ENCODE peak calls at places on chromosomes 13 and 19, in ten cellular contexts. N is HAP-1, X is osteoblast, S is left ventricle myocardium inferior, I is fibroblast of lung, U is aorta, M is heart right ventricle, R is gastrocnemius medialis, T is GM23248, G is A673. Z is an unnamed sample. For H3K4me1 and H3K36me3, the result is how much of the 10 kb centered on the place peaks cover.

GRCh38 chr19:33299061-33299665 is 3.2 kb downstream of the CEBPA start:
- DNase-seq in R (no peak), I (no peak), N (no peak), M (no peak), U (no peak), G (no peak), X (peak), S (no peak), T (no peak), Z (no peak)

GRCh38 chr19:40143612-40144011 is 47.6 kb upstream of the MAP3K10 start:
- DNase-seq in N (no peak), S (peak), M (peak), X (no peak), R (no peak), I (peak), T (no peak), U (no peak), G (peak), Z (no peak)

GRCh38 chr13:93151277-93151676 is 75.3 kb upstream of the GPC6 start:
- DNase-seq in U (no peak), X (peak), S (no peak), G (peak), T (peak), M (no peak), I (peak), R (no peak), N (no peak), Z (no peak)

GRCh38 chr19:7559102-7559501 is 23.6 kb downstream of the PNPLA6 start:
- DNase-seq in I (no peak), M (no peak), U (no peak), R (no peak), S (no peak), T (no peak), N (no peak), G (no peak), X (peak), Z (no peak)

GRCh38 chr13:111049791-111050538 is 65.1 kb upstream of the ARHGEF7 start:
- DNase-seq in X (no peak), U (peak), N (no peak), M (peak), R (no peak), T (peak), S (no peak), I (peak), G (no peak), Z (peak)

GRCh38 chr13:35092751-35093150 is 150.7 kb downstream of the NBEA start:
- DNase-seq in U (no peak), G (no peak), I (no peak), N (peak), X (no peak), T (no peak), R (no peak), M (no peak), S (no peak), Z (no peak)

GRCh38 chr19:29550896-29551295 is 25.1 kb downstream of the VSTM2B start:
- DNase-seq in T (no peak), U (no peak), G (no peak), N (no peak), R (no peak), X (no peak), M (no peak), I (no peak), S (no peak), Z (no peak)

GRCh38 chr19:37991841-37992248 is 84.8 kb downstream of the SIPA1L3 start:
- DNase-seq in I (no peak), X (no peak), G (no peak), U (no peak), N (no peak), T (peak), S (no peak), R (no peak), M (no peak), Z (no peak)

GRCh38 chr13:48160879-48161278 is 66.0 kb upstream of the MED4 start:
- DNase-seq in R (peak), M (no peak), I (no peak), X (peak), G (peak), N (peak), U (no peak), S (peak), T (peak), Z (peak)

GRCh38 chr19:4596033-4596904 is 36.8 kb upstream of the SEMA6B start:
- DNase-seq in R (no peak), N (no peak), I (no peak), T (no peak), S (no peak), G (no peak), X (peak), M (no peak), U (no peak), Z (no peak)

GRCh38 chr19:511101-511841 is 4.0 kb downstream of the TPGS1 start:
- DNase-seq in X (no peak), T (peak), U (peak), I (no peak), M (no peak), R (no peak), S (no peak), N (no peak), G (peak), Z (no peak)

GRCh38 chr13:20942938-20943518 is 40.5 kb upstream of the XPO4 start:
- DNase-seq in G (no peak), X (peak), N (no peak), S (no peak), R (no peak), M (no peak), T (no peak), U (no peak), I (no peak), Z (no peak)

GRCh38 chr13:35157143-35157755 is 215.2 kb downstream of the NBEA start:
- DNase-seq in U (no peak), T (peak), N (peak), I (peak), G (peak), M (no peak), S (no peak), R (no peak), X (peak), Z (no peak)

GRCh38 chr19:43432866-43433673 is 18.4 kb downstream of the TEX101 start:
- DNase-seq in N (peak), U (no peak), T (peak), I (peak), M (peak), S (peak), R (no peak), X (peak), G (peak), Z (peak)

GRCh38 chr13:71870036-71870435 is 3.0 kb upstream of the DACH1 start:
- DNase-seq in I (no peak), M (no peak), S (no peak), X (no peak), R (no peak), T (no peak), G (no peak), U (no peak), N (no peak), Z (no peak)

GRCh38 chr19:48487944-48488343 is 18.8 kb downstream of the CYTH2 start:
- DNase-seq in R (peak), I (peak), M (peak), S (peak), X (peak), G (peak), N (no peak), U (peak), T (peak), Z (no peak)

GRCh38 chr13:26382843-26383242 is 128.9 kb downstream of the CDK8 start:
- DNase-seq in G (no peak), I (no peak), N (no peak), U (no peak), R (no peak), S (no peak), T (no peak), M (no peak), X (no peak), Z (no peak)

GRCh38 chr13:40116008-40116407 is 460.5 kb downstream of the COG6 start:
- DNase-seq in G (no peak), T (peak), S (no peak), N (peak), X (peak), U (no peak), R (no peak), I (peak), M (no peak), Z (peak)

GRCh38 chr19:771332-771785 is 20.4 kb downstream of the MISP start:
- DNase-seq in N (peak), M (peak), X (peak), S (no peak), U (no peak), I (peak), T (peak), R (no peak), G (peak), Z (no peak)

GRCh38 chr19:16676101-16676798 is 15.3 kb downstream of the TMEM38A start:
- DNase-seq in R (no peak), N (no peak), I (no peak), X (no peak), S (no peak), M (no peak), U (no peak), G (no peak), T (no peak), Z (no peak)

GRCh38 chr13:83221813-83222241 is 660.4 kb downstream of the SLITRK1 start:
- DNase-seq in U (no peak), M (no peak), G (no peak), S (no peak), T (peak), X (no peak), N (no peak), I (peak), R (no peak), Z (no peak)

GRCh38 chr19:53520163-53520546 is 17.8 kb upstream of the ZNF331 start:
- DNase-seq in T (no peak), S (no peak), M (no peak), I (no peak), X (no peak), U (no peak), R (no peak), G (no peak), N (no peak), Z (no peak)

GRCh38 chr13:44620057-44620456 is 43.9 kb upstream of the TSC22D1 start:
- DNase-seq in X (no peak), G (no peak), U (no peak), M (no peak), T (peak), S (no peak), I (peak), N (peak), R (no peak), Z (no peak)

GRCh38 chr19:9128171-9128570 is 1.4 kb upstream of the OR7G3 start:
- DNase-seq in X (no peak), R (no peak), M (no peak), N (no peak), U (no peak), I (no peak), S (no peak), G (peak), T (peak), Z (no peak)

DNA sequence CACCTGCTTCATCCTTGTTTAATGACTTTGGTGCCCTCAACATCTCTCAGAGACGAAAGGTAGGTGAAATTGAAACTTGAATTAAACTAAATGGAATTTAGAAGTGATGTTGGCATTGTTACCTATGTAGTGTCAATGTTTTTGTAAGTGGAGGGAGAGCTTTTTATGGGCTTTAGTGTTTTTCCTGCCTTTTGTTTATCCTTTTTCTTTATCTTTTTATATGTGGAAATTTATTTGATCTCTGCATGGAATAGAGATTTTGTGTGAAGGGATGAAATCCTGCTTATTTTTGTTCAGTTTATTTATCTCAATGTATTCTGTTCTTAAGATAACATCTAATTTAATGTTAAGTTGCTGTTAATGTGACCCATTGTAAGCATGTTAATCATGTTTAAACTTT is 39.5 kb downstream of the PAN3 start:
- DNase-seq in R (no peak), T (no peak), X (no peak), S (no peak), I (no peak), M (no peak), U (no peak), G (no peak), N (no peak), Z (no peak)
- H3K4me1 ChIP-seq in R (under half), T (under half), X (under half), S (under half), I (under half), M (under half), U (under half), G (under half), N (under half), Z (under half)

DNA sequence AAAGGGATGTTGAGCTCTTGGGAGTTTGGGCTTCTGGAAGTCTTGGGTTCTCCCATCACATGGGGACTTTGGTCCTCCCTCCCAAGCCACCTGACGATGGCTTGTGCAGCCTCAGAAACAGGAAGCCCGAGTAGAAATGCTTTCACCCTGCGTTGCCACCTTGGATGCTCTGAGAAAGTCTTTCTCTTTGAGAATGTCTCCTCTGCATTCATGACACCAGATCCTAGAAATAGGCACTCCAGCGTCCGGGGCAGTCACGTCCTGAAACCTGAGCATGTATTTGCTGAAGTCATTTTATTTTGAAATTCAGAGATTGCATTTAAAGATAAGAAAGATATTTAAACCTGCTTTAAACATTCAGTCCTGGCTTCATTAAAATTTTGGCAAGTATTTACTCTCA is 34.4 kb downstream of the CUL4A start:
- DNase-seq in I (no peak), S (no peak), T (no peak), U (no peak), R (no peak), X (no peak), M (no peak), G (no peak), N (no peak), Z (no peak)
- H3K36me3 ChIP-seq in I (under half), S (half or more), T (half or more), U (under half), R (half or more), X (half or more), M (half or more), G (half or more), N (under half), Z (half or more)

GRCh38 chr13:73962284-73962683 is 171.9 kb downstream of the KLF12 start:
- DNase-seq in X (no peak), U (no peak), I (no peak), T (no peak), G (no peak), R (no peak), M (no peak), S (no peak), N (no peak), Z (no peak)

GRCh38 chr13:73967397-73968165 is 166.6 kb downstream of the KLF12 start:
- DNase-seq in I (no peak), T (no peak), U (no peak), N (no peak), X (no peak), G (no peak), R (no peak), S (no peak), M (no peak), Z (no peak)

GRCh38 chr13:73961181-73961580 is 173.0 kb downstream of the KLF12 start:
- DNase-seq in X (no peak), N (no peak), T (no peak), M (no peak), G (no peak), S (no peak), I (no peak), R (no peak), U (no peak), Z (no peak)

GRCh38 chr13:73970413-73971055 is 163.7 kb downstream of the KLF12 start:
- DNase-seq in R (no peak), M (no peak), N (no peak), U (no peak), G (no peak), S (no peak), I (peak), X (no peak), T (no peak), Z (no peak)

GRCh38 chr13:73966331-73966730 is 167.9 kb downstream of the KLF12 start:
- DNase-seq in N (no peak), U (no peak), R (peak), T (no peak), M (no peak), I (no peak), S (no peak), X (no peak), G (no peak), Z (no peak)
- H3K4me1 ChIP-seq in N (under half), U (under half), R (under half), T (under half), M (under half), I (under half), S (half or more), X (under half), G (under half), Z (under half)

DNA sequence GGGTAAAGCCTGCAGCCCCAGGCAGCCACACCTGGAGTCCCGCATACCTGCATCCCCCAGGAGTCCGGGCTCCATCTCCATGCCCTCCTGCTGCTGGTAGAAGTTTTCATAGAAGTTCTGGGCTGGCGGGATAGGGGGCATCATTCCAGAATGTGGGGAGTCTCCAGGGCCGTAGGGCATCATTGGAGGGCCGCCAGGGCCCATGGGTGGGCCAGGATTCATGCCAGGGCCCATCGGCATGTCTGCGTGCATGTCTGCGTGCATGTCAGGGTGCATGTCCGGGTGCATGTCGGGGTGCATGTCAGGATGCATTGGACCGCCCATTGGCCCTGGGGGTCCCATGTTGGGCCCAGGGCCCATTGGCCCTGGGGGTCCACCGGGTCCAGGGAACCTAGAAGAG is 23.3 kb upstream of the TMEM160 start:
- DNase-seq in S (no peak), U (no peak), G (no peak), T (no peak), M (no peak), X (no peak), N (no peak), I (no peak), R (no peak), Z (no peak)
- H3K36me3 ChIP-seq in S (half or more), U (under half), G (half or more), T (under half), M (under half), X (half or more), N (under half), I (under half), R (half or more), Z (half or more)

GRCh38 chr19:2168619-2169424 is 5.1 kb downstream of the DOT1L start:
- DNase-seq in T (peak), U (peak), M (peak), R (peak), X (peak), I (peak), G (no peak), N (peak), S (peak), Z (peak)
- H3K4me1 ChIP-seq in T (half or more), U (under half), M (half or more), R (half or more), X (half or more), I (under half), G (under half), N (under half), S (half or more), Z (half or more)

DNA sequence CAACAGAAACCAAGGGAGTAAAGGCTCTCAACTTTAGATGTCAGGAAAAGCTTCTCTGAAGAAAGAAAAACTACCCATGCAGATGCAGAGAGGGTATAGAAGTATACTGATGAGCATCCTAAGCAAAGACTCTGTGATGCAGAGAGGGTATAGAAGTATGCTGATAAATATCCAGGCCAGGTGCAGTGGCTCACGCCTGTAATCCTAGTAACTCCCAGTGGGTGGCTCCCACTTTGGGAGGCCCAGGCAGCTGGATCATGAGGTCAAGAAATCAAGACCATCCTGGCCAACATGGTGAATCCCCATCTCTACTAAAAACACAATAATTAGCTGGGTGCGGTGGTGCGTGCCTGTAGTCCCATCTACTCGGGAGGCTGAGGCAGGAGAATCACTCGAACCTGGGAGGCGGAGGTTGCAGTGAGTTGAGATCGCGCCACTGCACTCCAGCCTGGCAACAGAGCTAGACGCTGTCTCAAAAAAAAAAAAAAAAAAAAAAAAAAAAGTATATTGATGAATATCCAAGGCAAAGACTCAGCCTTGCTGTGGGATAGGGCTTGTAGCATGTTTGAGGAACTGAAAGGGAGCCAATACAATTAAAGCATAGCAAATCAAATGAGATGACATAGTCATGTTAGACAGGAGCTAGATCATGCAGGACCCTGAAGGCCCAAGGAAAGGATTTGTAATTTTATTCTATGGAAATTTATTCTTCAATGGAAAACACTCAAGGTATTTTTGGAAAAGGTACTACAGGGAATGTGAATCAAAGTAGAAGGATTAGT is 14.9 kb downstream of the UBL3 start:
- DNase-seq in M (no peak), I (no peak), N (no peak), G (no peak), S (no peak), U (no peak), X (no peak), R (no peak), T (no peak), Z (no peak)
- H3K36me3 ChIP-seq in M (under half), I (under half), N (under half), G (under half), S (under half), U (under half), X (under half), R (under half), T (under half), Z (under half)

DNA sequence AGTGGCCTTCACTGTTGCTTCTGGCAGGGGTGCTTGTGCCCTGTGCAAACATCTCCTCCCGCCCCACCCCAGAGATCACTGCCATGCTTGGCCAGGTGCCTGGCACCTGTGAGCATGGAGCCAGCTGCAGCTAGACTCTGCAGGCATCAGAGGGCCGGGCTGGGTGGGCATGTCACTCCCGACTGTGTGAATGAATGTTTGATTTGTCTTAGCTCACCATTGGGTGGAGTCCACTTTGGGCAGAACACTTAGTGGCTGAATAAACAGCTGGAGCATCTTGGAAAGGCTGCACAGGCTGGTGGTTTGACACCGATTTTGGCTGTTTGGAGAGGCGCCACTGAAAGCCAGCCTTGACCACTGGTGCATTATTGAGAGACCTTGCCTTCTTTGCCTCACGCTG is 267.3 kb downstream of the DLEU7 start:
- DNase-seq in U (no peak), S (no peak), G (no peak), X (no peak), M (no peak), N (no peak), R (no peak), T (peak), I (no peak), Z (no peak)
- H3K4me1 ChIP-seq in U (under half), S (under half), G (under half), X (under half), M (under half), N (under half), R (under half), T (under half), I (under half), Z (under half)

GRCh38 chr13:76630629-76631028 is 255.6 kb downstream of the KCTD12 start:
- DNase-seq in R (no peak), N (no peak), M (no peak), G (no peak), S (no peak), X (no peak), U (no peak), I (no peak), T (no peak), Z (no peak)
- H3K36me3 ChIP-seq in R (under half), N (under half), M (under half), G (under half), S (under half), X (under half), U (under half), I (under half), T (under half), Z (under half)

Z was measured in right atrium auricular region.